ENCODE peak calls at places on chromosomes 4 and X, in four cellular contexts. One of them, this sample, is unnamed.

GRCh38 chr4:121484633-121485032 is 103.8 kb upstream of the QRFPR start:
- DNase-seq in CD8-positive, alpha-beta T cell: no peak
- DNase-seq in psoas muscle: no peak
- DNase-seq in GM23338: peak; percentile 78
- DNase-seq in this sample: no peak

GRCh38 chrX:97215166-97215565 is 331.5 kb downstream of the RPA4 start:
- DNase-seq in CD8-positive, alpha-beta T cell: no peak
- DNase-seq in psoas muscle: no peak
- DNase-seq in GM23338: no peak
- DNase-seq in this sample: no peak

GRCh38 chr4:15675363-15675762 is 6.3 kb upstream of the FAM200B start:
- DNase-seq in CD8-positive, alpha-beta T cell: no peak
- DNase-seq in psoas muscle: no peak
- DNase-seq in GM23338: no peak
- DNase-seq in this sample: no peak

GRCh38 chr4:75717332-75717873 is 7.0 kb upstream of the USO1 start:
- DNase-seq in CD8-positive, alpha-beta T cell: no peak
- DNase-seq in psoas muscle: no peak
- DNase-seq in GM23338: no peak
- DNase-seq in this sample: no peak

GRCh38 chr4:876780-877179 is 50.9 kb upstream of the CPLX1 start:
- DNase-seq in CD8-positive, alpha-beta T cell: peak; percentile 19
- DNase-seq in psoas muscle: no peak
- DNase-seq in GM23338: peak; percentile 69
- DNase-seq in this sample: no peak

GRCh38 chr4:151236036-151236435 is 40.9 kb upstream of the PRSS48 start:
- DNase-seq in CD8-positive, alpha-beta T cell: no peak
- DNase-seq in psoas muscle: no peak
- DNase-seq in GM23338: no peak
- DNase-seq in this sample: no peak

GRCh38 chr4:176841730-176842129 is 49.0 kb upstream of the VEGFC start:
- DNase-seq in CD8-positive, alpha-beta T cell: no peak
- DNase-seq in psoas muscle: no peak
- DNase-seq in GM23338: no peak
- DNase-seq in this sample: no peak

GRCh38 chrX:110138557-110138956 is 135.6 kb downstream of the TMEM164 start:
- DNase-seq in CD8-positive, alpha-beta T cell: no peak
- DNase-seq in psoas muscle: no peak
- DNase-seq in GM23338: no peak
- DNase-seq in this sample: no peak

GRCh38 chr4:8362483-8362882 is 78.0 kb downstream of the ACOX3 start:
- DNase-seq in CD8-positive, alpha-beta T cell: no peak
- DNase-seq in psoas muscle: no peak
- DNase-seq in GM23338: no peak
- DNase-seq in this sample: peak; percentile 33

GRCh38 chrX:20221902-20222301 is 44.8 kb downstream of the RPS6KA3 start:
- DNase-seq in CD8-positive, alpha-beta T cell: no peak
- DNase-seq in psoas muscle: no peak
- DNase-seq in GM23338: no peak
- DNase-seq in this sample: no peak

GRCh38 chr4:80081566-80081965 is 8.5 kb upstream of the ANTXR2 start:
- DNase-seq in CD8-positive, alpha-beta T cell: no peak
- DNase-seq in psoas muscle: no peak
- DNase-seq in GM23338: no peak
- DNase-seq in this sample: no peak

GRCh38 chr4:93828830-93829530 is 427 bp downstream of the ATOH1 start:
- DNase-seq in CD8-positive, alpha-beta T cell: no peak
- DNase-seq in psoas muscle: no peak
- DNase-seq in GM23338: peak; percentile 82
- DNase-seq in this sample: no peak

GRCh38 chr4:105022811-105023667 is 123.6 kb upstream of the TET2 start:
- DNase-seq in CD8-positive, alpha-beta T cell: no peak
- DNase-seq in psoas muscle: no peak
- DNase-seq in GM23338: no peak
- DNase-seq in this sample: no peak

GRCh38 chrX:86133761-86134160 is 14.5 kb upstream of the DACH2 start:
- DNase-seq in CD8-positive, alpha-beta T cell: no peak
- DNase-seq in psoas muscle: no peak
- DNase-seq in GM23338: peak; percentile 30
- DNase-seq in this sample: no peak

GRCh38 chrX:134026732-134027311 is 41.4 kb upstream of the GPC3 start:
- DNase-seq in CD8-positive, alpha-beta T cell: no peak
- DNase-seq in psoas muscle: no peak
- DNase-seq in GM23338: peak; percentile 87
- DNase-seq in this sample: no peak

GRCh38 chrX:9204560-9204959 is 170.6 kb upstream of the FAM9B start:
- DNase-seq in CD8-positive, alpha-beta T cell: no peak
- DNase-seq in psoas muscle: no peak
- DNase-seq in GM23338: no peak
- DNase-seq in this sample: no peak

GRCh38 chr4:76373919-76374552 is 46.9 kb downstream of the CCDC158 start:
- DNase-seq in CD8-positive, alpha-beta T cell: no peak
- DNase-seq in psoas muscle: no peak
- DNase-seq in GM23338: no peak
- DNase-seq in this sample: no peak

GRCh38 chr4:27616166-27616565 is 755.5 kb downstream of the STIM2 start:
- DNase-seq in CD8-positive, alpha-beta T cell: no peak
- DNase-seq in psoas muscle: no peak
- DNase-seq in GM23338: no peak
- DNase-seq in this sample: no peak

GRCh38 chr4:188139141-188139540 is at the start of gene TRIML1:
- DNase-seq in CD8-positive, alpha-beta T cell: no peak
- DNase-seq in psoas muscle: no peak
- DNase-seq in GM23338: no peak
- DNase-seq in this sample: no peak

GRCh38 chrX:102934624-102935023 is 2.4 kb upstream of the RAB40AL start:
- DNase-seq in CD8-positive, alpha-beta T cell: no peak
- DNase-seq in psoas muscle: no peak
- DNase-seq in GM23338: peak; percentile 41
- DNase-seq in this sample: no peak

GRCh38 chr4:143587703-143588102 is 74.2 kb downstream of the SMARCA5 start:
- DNase-seq in CD8-positive, alpha-beta T cell: no peak
- DNase-seq in psoas muscle: no peak
- DNase-seq in GM23338: no peak
- DNase-seq in this sample: no peak

GRCh38 chrX:142327182-142327581 is 122.1 kb upstream of the MAGEC2 start:
- DNase-seq in CD8-positive, alpha-beta T cell: no peak
- DNase-seq in psoas muscle: no peak
- DNase-seq in GM23338: no peak
- DNase-seq in this sample: no peak

GRCh38 chr4:168218663-168219062 is 99.9 kb downstream of the DDX60 start:
- DNase-seq in CD8-positive, alpha-beta T cell: no peak
- DNase-seq in psoas muscle: no peak
- DNase-seq in GM23338: no peak
- DNase-seq in this sample: no peak

GRCh38 chr4:176793060-176793605 is 411 bp upstream of the VEGFC start:
- DNase-seq in CD8-positive, alpha-beta T cell: no peak
- DNase-seq in psoas muscle: no peak
- DNase-seq in GM23338: peak; percentile 30
- DNase-seq in this sample: no peak

GRCh38 chrX:283115-283845 is 2.1 kb downstream of the PLCXD1 start:
- DNase-seq in CD8-positive, alpha-beta T cell: peak; percentile 93
- DNase-seq in psoas muscle: peak; percentile 88
- DNase-seq in GM23338: peak; percentile 98
- DNase-seq in this sample: peak; percentile 68

GRCh38 chr4:184684491-184685189 is 35.1 kb downstream of the PRIMPOL start:
- DNase-seq in CD8-positive, alpha-beta T cell: no peak
- DNase-seq in psoas muscle: no peak
- DNase-seq in GM23338: no peak
- DNase-seq in this sample: no peak

GRCh38 chr4:142238589-142238988 is 602.2 kb downstream of the IL15 start:
- DNase-seq in CD8-positive, alpha-beta T cell: no peak
- DNase-seq in psoas muscle: no peak
- DNase-seq in GM23338: no peak
- DNase-seq in this sample: no peak

GRCh38 chr4:173517781-173518371 is 12.2 kb downstream of the HAND2 start:
- DNase-seq in CD8-positive, alpha-beta T cell: no peak
- DNase-seq in psoas muscle: no peak
- DNase-seq in GM23338: peak; percentile 86
- DNase-seq in this sample: no peak

GRCh38 chr4:173520921-173521473 is 9.0 kb downstream of the HAND2 start:
- DNase-seq in CD8-positive, alpha-beta T cell: no peak
- DNase-seq in psoas muscle: no peak
- DNase-seq in GM23338: no peak
- DNase-seq in this sample: no peak

GRCh38 chr4:173519130-173520101 is 10.6 kb downstream of the HAND2 start:
- DNase-seq in CD8-positive, alpha-beta T cell: no peak
- DNase-seq in psoas muscle: no peak
- DNase-seq in GM23338: peak; percentile 45
- DNase-seq in this sample: peak; percentile 61

GRCh38 chr4:173516621-173517612 is 13.1 kb downstream of the HAND2 start:
- DNase-seq in CD8-positive, alpha-beta T cell: no peak
- DNase-seq in psoas muscle: no peak
- DNase-seq in GM23338: peak; percentile 82
- DNase-seq in this sample: peak; percentile 63

DNA sequence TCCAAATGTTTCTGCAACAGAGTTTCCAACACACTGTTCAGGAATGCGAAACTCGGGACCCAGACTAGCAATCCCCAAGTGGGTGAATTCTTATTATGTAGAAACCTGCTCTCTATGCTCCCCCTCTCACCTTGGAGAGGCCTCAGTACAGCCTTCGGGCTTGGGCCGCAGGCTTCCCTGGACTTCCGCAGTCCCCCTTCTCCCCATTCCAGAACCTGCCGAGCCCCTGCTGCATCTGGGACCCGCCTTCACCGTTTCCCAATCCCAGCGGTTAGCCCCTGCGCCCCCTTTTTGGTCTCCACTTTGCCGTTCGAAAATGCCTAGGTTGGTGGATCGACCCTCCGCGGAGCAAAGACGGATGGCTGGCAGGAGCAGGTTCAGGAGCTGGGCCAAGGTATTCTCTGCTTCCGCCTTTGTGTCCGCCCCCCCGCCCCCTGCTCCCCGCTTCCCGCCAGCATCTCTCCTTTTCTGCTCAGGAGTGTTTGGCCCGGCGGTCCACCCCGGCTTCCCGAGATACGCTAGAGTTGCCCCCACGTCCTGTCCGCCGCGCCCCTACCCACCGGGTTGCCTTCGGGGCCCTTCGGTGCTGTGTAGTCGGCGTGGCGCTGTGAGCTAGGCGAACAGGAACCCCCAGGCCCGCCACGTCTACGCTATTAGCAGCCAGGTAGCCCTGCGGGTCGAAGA is 11.5 kb downstream of the HAND2 start:
- DNase-seq in CD8-positive, alpha-beta T cell: no peak
- DNase-seq in psoas muscle: no peak
- DNase-seq in GM23338: peak; percentile 61
- DNase-seq in this sample: no peak
- H3K4me3 ChIP-seq in CD8-positive, alpha-beta T cell: no peak overlapping the region
- H3K4me3 ChIP-seq in psoas muscle: no peak overlapping the region
- H3K4me3 ChIP-seq in GM23338: peak overlapping the region; percentile 53
- H3K4me3 ChIP-seq in this sample: peak overlapping the region; percentile 34

GRCh38 chr4:78777556-78777900 is 1.4 kb downstream of the BMP2K start:
- DNase-seq in CD8-positive, alpha-beta T cell: no peak
- DNase-seq in psoas muscle: no peak
- DNase-seq in GM23338: no peak
- DNase-seq in this sample: no peak

GRCh38 chr4:78776729-78777555 is 792 bp downstream of the BMP2K start:
- DNase-seq in CD8-positive, alpha-beta T cell: peak; percentile 55
- DNase-seq in psoas muscle: peak; percentile 46
- DNase-seq in GM23338: peak; percentile 63
- DNase-seq in this sample: peak; percentile 71

GRCh38 chr4:78774395-78774794 is 1.8 kb upstream of the BMP2K start:
- DNase-seq in CD8-positive, alpha-beta T cell: no peak
- DNase-seq in psoas muscle: no peak
- DNase-seq in GM23338: no peak
- DNase-seq in this sample: no peak

GRCh38 chr4:78775278-78776030 is 696 bp upstream of the BMP2K start:
- DNase-seq in CD8-positive, alpha-beta T cell: peak; percentile 86
- DNase-seq in psoas muscle: peak; percentile 89
- DNase-seq in GM23338: peak; percentile 88
- DNase-seq in this sample: peak; percentile 60

DNA sequence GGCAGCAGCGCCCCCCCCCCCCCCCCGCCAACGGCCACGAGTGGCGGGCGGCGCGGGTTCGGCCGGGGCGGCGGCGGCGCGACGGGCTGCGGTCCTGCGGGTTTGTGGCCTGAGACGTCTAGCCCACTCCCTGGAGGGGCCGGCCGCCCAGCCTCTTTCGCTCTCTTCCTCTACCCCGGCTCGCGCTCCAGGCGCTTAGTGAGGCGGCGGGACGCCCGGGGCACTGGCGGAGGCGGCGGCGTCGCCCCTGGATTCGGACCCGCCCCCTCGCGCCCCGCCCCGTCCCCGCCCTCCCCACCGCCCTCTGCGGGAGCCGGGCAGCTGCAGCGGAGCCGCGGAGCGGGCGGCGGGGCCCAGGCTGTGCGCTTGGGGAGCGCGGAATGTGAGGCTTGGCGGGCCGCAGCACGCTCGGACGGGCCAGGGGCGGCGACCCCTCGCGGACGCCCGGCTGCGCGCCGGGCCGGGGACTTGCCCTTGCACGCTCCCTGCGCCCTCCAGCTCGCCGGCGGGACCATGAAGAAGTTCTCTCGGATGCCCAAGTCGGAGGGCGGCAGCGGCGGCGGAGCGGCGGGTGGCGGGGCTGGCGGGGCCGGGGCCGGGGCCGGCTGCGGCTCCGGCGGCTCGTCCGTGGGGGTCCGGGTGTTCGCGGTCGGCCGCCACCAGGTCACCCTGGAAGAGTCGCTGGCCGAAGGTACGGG is at the start of gene BMP2K:
- DNase-seq in CD8-positive, alpha-beta T cell: peak; percentile 78
- DNase-seq in psoas muscle: peak; percentile 85
- DNase-seq in GM23338: peak; percentile 89
- DNase-seq in this sample: peak; percentile 83
- TF ChIP-seq CTCF in CD8-positive, alpha-beta T cell: no peak
- TF ChIP-seq CTCF in psoas muscle: peak; percentile 7
- TF ChIP-seq CTCF in GM23338: no peak
- TF ChIP-seq CTCF in this sample: no peak

DNA sequence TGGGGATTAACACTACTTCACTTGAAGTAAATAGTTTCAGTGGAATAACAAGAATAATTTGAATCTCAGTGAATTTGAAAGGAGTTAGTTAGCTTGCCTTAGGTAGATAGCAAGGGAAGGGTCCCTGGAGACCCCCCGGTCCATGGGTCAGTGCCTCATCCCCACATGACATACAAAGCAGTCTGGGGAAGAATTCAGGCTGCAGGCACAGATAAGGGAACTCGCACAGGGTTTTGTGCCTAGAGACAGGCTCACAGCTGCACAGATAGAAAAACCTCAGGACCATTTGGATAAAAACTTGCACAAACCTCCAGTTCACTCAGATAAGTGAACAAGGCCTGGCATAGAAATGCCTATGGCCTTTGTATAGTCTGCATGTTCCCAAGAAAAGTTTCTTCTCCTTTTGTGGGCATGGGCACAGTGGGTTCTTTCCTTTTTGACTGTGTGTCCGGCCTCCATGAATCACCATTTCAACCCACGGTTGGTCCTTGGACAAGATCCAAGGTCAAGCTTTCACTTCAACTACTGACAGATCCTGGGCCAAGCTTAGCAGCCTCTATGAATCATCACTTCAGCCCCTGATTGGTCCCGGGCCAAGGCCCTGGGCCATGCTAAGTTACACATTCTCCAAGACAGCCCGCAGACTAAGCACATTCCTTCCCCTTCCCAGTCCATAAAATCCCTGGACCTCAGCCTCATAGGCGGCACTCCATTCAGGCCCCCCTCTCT is 108.3 kb upstream of the KLHL4 start:
- DNase-seq in CD8-positive, alpha-beta T cell: no peak
- DNase-seq in psoas muscle: peak; percentile 30
- DNase-seq in GM23338: no peak
- DNase-seq in this sample: peak; percentile 88
- H3K27me3 ChIP-seq in CD8-positive, alpha-beta T cell: no peaks in the 10 kb centered on the region
- H3K27me3 ChIP-seq in psoas muscle: no peaks in the 10 kb centered on the region
- H3K27me3 ChIP-seq in GM23338: no peaks in the 10 kb centered on the region
- H3K27me3 ChIP-seq in this sample: no peaks in the 10 kb centered on the region

GRCh38 chrX:13428055-13428786 is 108.4 kb upstream of the ATXN3L start:
- DNase-seq in CD8-positive, alpha-beta T cell: no peak
- DNase-seq in psoas muscle: no peak
- DNase-seq in GM23338: peak; percentile 26
- DNase-seq in this sample: no peak
- H3K4me3 ChIP-seq in CD8-positive, alpha-beta T cell: no peak overlapping the region
- H3K4me3 ChIP-seq in psoas muscle: no peak overlapping the region
- H3K4me3 ChIP-seq in GM23338: no peak overlapping the region
- H3K4me3 ChIP-seq in this sample: no peak overlapping the region